ENCODE peak calls at places on chromosomes 12 and 14, in four cellular contexts. J is NB4, U is GM19239, N is iPS-NIHi11. H is an unnamed sample.

GRCh38 chr14:53273671-53274072 is 120.5 kb upstream of the DDHD1 start:
- DNase-seq in J (peak), U (no peak), N (no peak), H (no peak)

GRCh38 chr12:55467836-55468235 is 2.1 kb downstream of the OR6C70 start:
- DNase-seq in J (no peak), U (no peak), N (no peak), H (no peak)

GRCh38 chr12:114167431-114167830 is 201.3 kb upstream of the RBM19 start:
- DNase-seq in J (no peak), U (no peak), N (no peak), H (no peak)

GRCh38 chr12:50224026-50224692 is 57.0 kb upstream of the CERS5 start:
- DNase-seq in J (peak), U (no peak), N (peak), H (peak)

GRCh38 chr12:79233341-79233761 is 368.8 kb downstream of the SYT1 start:
- DNase-seq in J (no peak), U (no peak), N (no peak), H (peak)

GRCh38 chr14:99605299-99605961 is 1.4 kb upstream of the CCDC85C start:
- DNase-seq in J (peak), U (peak), N (peak), H (peak)

GRCh38 chr14:105864651-105865265 is 338.4 kb downstream of the TMEM121 start:
- DNase-seq in J (peak), U (no peak), N (peak), H (no peak)

GRCh38 chr12:119512772-119513497 is 80.6 kb upstream of the TMEM233 start:
- DNase-seq in J (peak), U (no peak), N (peak), H (no peak)

GRCh38 chr12:69024413-69024812 is 91.4 kb upstream of the CPM start:
- DNase-seq in J (no peak), U (no peak), N (peak), H (no peak)

GRCh38 chr14:32200368-32201195 is 1.3 kb upstream of the RNU6-7 start:
- DNase-seq in J (peak), U (no peak), N (no peak), H (no peak)

H was measured in GM12864.